ENCODE peak calls at places on chromosomes 13 and 19, in four cellular contexts. S is cardiac muscle cell, C is Caco-2, K is heart left ventricle. L is an unnamed sample. For H3K4me1, the result is how much of the 10 kb centered on the place peaks cover.

GRCh38 chr13:18943273-18943672 is 238.4 kb downstream of the TUBA3C start:
- DNase-seq in K (no peak), S (no peak), C (no peak), L (no peak)

GRCh38 chr13:113804017-113804702 is 45.1 kb downstream of the TMEM255B start:
- DNase-seq in K (peak), C (no peak), S (no peak), L (no peak)

GRCh38 chr13:114145256-114145655 is 12.8 kb upstream of the RASA3 start:
- DNase-seq in S (no peak), K (no peak), C (peak), L (no peak)

GRCh38 chr19:18167975-18168645 is 5.5 kb upstream of the IFI30 start:
- DNase-seq in K (no peak), C (no peak), S (peak), L (peak)

GRCh38 chr19:9431475-9431874 is 3.9 kb downstream of the ZNF266 start:
- DNase-seq in S (peak), C (no peak), K (no peak), L (no peak)

GRCh38 chr13:66210677-66211076 is 1019.5 kb downstream of the PCDH9 start:
- DNase-seq in S (no peak), C (no peak), K (no peak), L (no peak)

GRCh38 chr19:52297601-52298358 is 811 bp downstream of the ZNF480 start:
- DNase-seq in K (no peak), C (no peak), S (peak), L (no peak)

GRCh38 chr13:19601749-19602725 is 31.4 kb upstream of the MPHOSPH8 start:
- DNase-seq in S (peak), K (peak), C (peak), L (peak)

GRCh38 chr13:26946675-26947342 is 186.2 kb upstream of the GPR12 start:
- DNase-seq in S (peak), C (peak), K (no peak), L (no peak)

GRCh38 chr19:38718747-38719543 is 25.3 kb downstream of the CAPN12 start:
- DNase-seq in C (no peak), K (peak), S (peak), L (no peak)

GRCh38 chr19:51366999-51367564 is 894 bp upstream of the ETFB start:
- DNase-seq in S (peak), C (no peak), K (peak), L (peak)

GRCh38 chr19:45402469-45403070 is 2.3 kb downstream of the PPP1R13L start:
- DNase-seq in S (peak), K (peak), C (no peak), L (peak)

GRCh38 chr19:35513231-35513974 is at the start of gene DMKN:
- DNase-seq in S (no peak), K (no peak), C (no peak), L (no peak)

GRCh38 chr19:2603320-2603719 is 99.2 kb downstream of the GNG7 start:
- DNase-seq in K (peak), C (no peak), S (peak), L (no peak)

GRCh38 chr13:24274452-24274971 is 34.9 kb upstream of the C1QTNF9 start:
- DNase-seq in S (no peak), K (peak), C (no peak), L (peak)

GRCh38 chr13:24273926-24274325 is 35.5 kb upstream of the C1QTNF9 start:
- DNase-seq in S (no peak), K (no peak), C (no peak), L (no peak)

GRCh38 chr13:24271231-24271610 is 38.2 kb upstream of the C1QTNF9 start:
- DNase-seq in S (no peak), K (no peak), C (no peak), L (peak)

GRCh38 chr13:24271611-24272451 is 37.5 kb upstream of the C1QTNF9 start:
- DNase-seq in K (peak), S (no peak), C (no peak), L (peak)

GRCh38 chr13:24272452-24273161 is 36.8 kb upstream of the C1QTNF9 start:
- DNase-seq in S (no peak), K (no peak), C (no peak), L (no peak)
- H3K4me1 ChIP-seq in S (under half), K (under half), C (under half), L (half or more)

GRCh38 chr19:55384576-55385235 is 614 bp upstream of the TMEM238 start:
- DNase-seq in S (no peak), K (no peak), C (no peak), L (no peak)

GRCh38 chr19:55386515-55386947 is 799 bp downstream of the RPL28 start:
- DNase-seq in K (no peak), S (no peak), C (no peak), L (no peak)

GRCh38 chr19:55385749-55386514 is at the start of gene RPL28:
- DNase-seq in K (peak), C (peak), S (peak), L (peak)

GRCh38 chr19:55383789-55384575 is at the start of gene TMEM238:
- DNase-seq in K (peak), S (peak), C (peak), L (peak)

GRCh38 chr19:55385236-55385748 is 440 bp upstream of the RPL28 start:
- DNase-seq in S (peak), C (peak), K (peak), L (peak)
- H3K4me1 ChIP-seq in S (under half), C (under half), K (under half), L (half or more)

GRCh38 chr13:48241651-48242050 is 8.6 kb downstream of the ITM2B start:
- DNase-seq in K (no peak), C (no peak), S (no peak), L (no peak)
- H3K4me1 ChIP-seq in K (under half), C (under half), S (under half), L (half or more)

DNA sequence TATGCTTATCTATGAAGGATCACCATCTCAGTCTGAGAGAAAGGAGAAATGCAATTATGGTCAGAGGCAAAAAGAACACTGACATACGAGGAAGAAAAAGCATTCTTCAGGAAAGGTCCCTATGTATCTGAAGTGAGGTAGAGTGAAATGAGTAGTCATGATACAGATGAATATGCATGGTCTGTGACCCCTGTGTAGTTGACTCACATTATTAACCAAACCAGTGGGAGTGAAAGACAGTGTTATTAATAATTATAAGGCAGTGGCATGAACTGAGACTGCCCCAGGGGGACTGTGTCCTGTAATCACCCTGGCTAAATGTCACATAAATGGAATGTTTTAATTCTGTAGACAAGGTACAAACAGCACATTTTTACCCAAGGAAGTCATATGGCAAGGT is 1320.2 kb upstream of the PCDH9 start:
- DNase-seq in S (no peak), K (no peak), C (no peak), L (no peak)
- H3K4me1 ChIP-seq in S (under half), K (under half), C (under half), L (under half)

GRCh38 chr19:33564836-33565338 is 43.3 kb upstream of the PEPD start:
- DNase-seq in C (peak), K (no peak), S (no peak), L (no peak)

GRCh38 chr19:33559996-33560395 is 38.4 kb upstream of the PEPD start:
- DNase-seq in K (no peak), S (no peak), C (no peak), L (no peak)

GRCh38 chr19:33558846-33559245 is 37.3 kb upstream of the PEPD start:
- DNase-seq in C (no peak), K (no peak), S (no peak), L (no peak)

GRCh38 chr19:33561261-33561660 is 39.7 kb upstream of the PEPD start:
- DNase-seq in K (peak), C (no peak), S (no peak), L (no peak)

GRCh38 chr19:33562636-33563035 is 41.0 kb upstream of the PEPD start:
- DNase-seq in S (no peak), K (no peak), C (no peak), L (no peak)
- H3K4me1 ChIP-seq in S (under half), K (under half), C (under half), L (under half)

GRCh38 chr19:16542894-16543498 is 759 bp upstream of the CHERP start:
- DNase-seq in K (no peak), C (no peak), S (no peak), L (no peak)
- H3K4me1 ChIP-seq in K (under half), C (under half), S (under half), L (half or more)

GRCh38 chr19:17109962-17110598 is 34.5 kb downstream of the MYO9B start:
- DNase-seq in K (peak), S (no peak), C (no peak), L (no peak)

GRCh38 chr19:17111766-17112165 is 36.2 kb downstream of the MYO9B start:
- DNase-seq in S (no peak), C (no peak), K (no peak), L (no peak)

GRCh38 chr19:17112271-17112670 is 36.7 kb downstream of the MYO9B start:
- DNase-seq in C (no peak), S (no peak), K (no peak), L (no peak)

GRCh38 chr19:17109300-17109699 is 33.7 kb downstream of the MYO9B start:
- DNase-seq in S (no peak), K (no peak), C (no peak), L (no peak)

DNA sequence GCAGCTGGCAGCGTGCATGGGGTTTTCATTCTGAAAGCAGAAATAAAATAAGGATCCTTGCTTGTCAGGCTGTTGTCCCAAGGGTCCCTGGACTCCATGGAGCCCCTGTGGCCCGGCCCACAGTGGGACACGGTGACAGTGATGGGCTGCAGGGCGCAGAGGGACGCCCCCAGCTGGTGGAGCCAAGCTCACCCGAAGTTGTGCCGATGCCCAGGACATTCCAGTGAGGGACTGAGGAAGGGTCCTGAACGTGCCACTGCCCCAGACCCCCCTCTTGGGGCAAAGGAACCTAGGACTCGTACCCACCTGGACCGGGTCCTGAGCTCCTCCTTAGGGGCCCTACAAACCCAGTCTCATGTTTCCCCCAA is 35.0 kb downstream of the MYO9B start:
- DNase-seq in K (no peak), S (no peak), C (no peak), L (no peak)
- H3K4me1 ChIP-seq in K (under half), S (under half), C (under half), L (under half)

DNA sequence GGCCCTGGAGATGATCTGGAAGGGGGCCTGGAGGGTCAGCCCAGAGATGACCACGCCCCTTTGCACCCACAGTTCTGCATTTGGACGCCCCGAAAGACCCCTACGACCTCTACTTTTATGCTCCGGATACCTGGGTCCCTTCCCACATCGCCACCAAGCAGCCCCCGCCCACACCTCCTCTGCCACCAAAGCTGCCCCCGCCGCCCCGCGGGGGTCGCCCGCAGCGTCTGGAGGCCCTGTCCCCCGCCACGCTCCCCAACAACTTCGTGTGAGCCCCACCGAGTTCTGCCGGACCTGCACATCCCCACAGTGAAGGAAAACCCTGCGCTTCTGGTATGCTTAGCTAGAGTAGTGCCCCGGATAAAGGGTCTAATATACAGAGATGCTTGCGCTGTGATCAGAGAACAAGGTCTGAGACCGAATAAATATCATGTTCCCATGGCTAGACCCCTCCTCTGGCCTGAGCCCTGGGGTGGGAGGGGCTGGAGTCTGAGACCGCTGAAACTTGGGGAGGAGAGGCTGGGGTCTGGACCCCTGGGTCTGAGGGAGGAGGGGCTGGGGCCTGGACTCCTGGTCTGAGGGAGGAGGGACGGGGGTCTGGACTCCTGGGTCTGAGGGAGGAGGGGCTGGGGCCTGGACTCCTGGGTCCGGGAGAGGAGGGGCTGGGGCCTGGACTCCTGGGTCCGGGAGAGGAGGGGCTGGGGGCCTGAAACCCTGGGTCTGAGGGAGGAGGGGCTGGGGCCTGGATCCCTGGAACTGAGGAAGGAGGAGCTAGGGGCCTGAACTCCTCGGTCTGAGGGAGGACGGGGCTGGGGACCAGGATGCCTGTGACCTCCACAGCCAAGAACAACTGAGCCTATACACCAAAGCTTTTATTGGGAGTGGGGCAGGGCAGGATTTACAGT is 3.6 kb downstream of the GFY start:
- DNase-seq in K (no peak), C (no peak), S (no peak), L (no peak)
- H3K4me1 ChIP-seq in K (under half), C (under half), S (under half), L (under half)

L was measured in CD4-positive, CD25-positive, alpha-beta regulatory T cell.